ENCODE peak calls at places on chromosomes 5 and 9, in seven cellular contexts. One of them, this sample, is unnamed.

GRCh38 chr9:13053504-13053903 is 226.0 kb downstream of the MPDZ start:
- DNase-seq in epithelial cell of esophagus: peak
- DNase-seq in mucosa of descending colon: no peak
- DNase-seq in HEK293T: no peak
- DNase-seq in stomach: no peak
- DNase-seq in HCT116: no peak
- DNase-seq in SW 1271: no peak
- DNase-seq in this sample: no peak

GRCh38 chr9:92650839-92651621 is 18.9 kb downstream of the IPPK start:
- DNase-seq in mucosa of descending colon: no peak
- DNase-seq in SW 1271: no peak
- DNase-seq in epithelial cell of esophagus: no peak
- DNase-seq in HCT116: no peak
- DNase-seq in stomach: no peak
- DNase-seq in HEK293T: no peak
- DNase-seq in this sample: peak

GRCh38 chr5:116486588-116486987 is 88.0 kb downstream of the SEMA6A start:
- DNase-seq in SW 1271: no peak
- DNase-seq in HCT116: no peak
- DNase-seq in epithelial cell of esophagus: peak
- DNase-seq in stomach: no peak
- DNase-seq in mucosa of descending colon: no peak
- DNase-seq in HEK293T: no peak
- DNase-seq in this sample: no peak

GRCh38 chr5:138606378-138606777 is 31.2 kb upstream of the HSPA9 start:
- DNase-seq in HEK293T: no peak
- DNase-seq in SW 1271: no peak
- DNase-seq in epithelial cell of esophagus: no peak
- DNase-seq in HCT116: no peak
- DNase-seq in stomach: no peak
- DNase-seq in mucosa of descending colon: no peak
- DNase-seq in this sample: no peak

GRCh38 chr9:16687678-16688369 is 182.6 kb downstream of the BNC2 start:
- DNase-seq in HCT116: no peak
- DNase-seq in epithelial cell of esophagus: no peak
- DNase-seq in stomach: no peak
- DNase-seq in SW 1271: no peak
- DNase-seq in mucosa of descending colon: no peak
- DNase-seq in HEK293T: no peak
- DNase-seq in this sample: no peak

GRCh38 chr9:109769250-109769649 is 10.7 kb upstream of the PALM2AKAP2 start:
- DNase-seq in HCT116: no peak
- DNase-seq in HEK293T: no peak
- DNase-seq in epithelial cell of esophagus: no peak
- DNase-seq in stomach: no peak
- DNase-seq in SW 1271: no peak
- DNase-seq in mucosa of descending colon: no peak
- DNase-seq in this sample: no peak

GRCh38 chr5:66620711-66621110 is 24.5 kb downstream of the MAST4 start:
- DNase-seq in stomach: no peak
- DNase-seq in mucosa of descending colon: no peak
- DNase-seq in HEK293T: no peak
- DNase-seq in SW 1271: no peak
- DNase-seq in epithelial cell of esophagus: no peak
- DNase-seq in HCT116: no peak
- DNase-seq in this sample: no peak

GRCh38 chr5:33725846-33726245 is 165.9 kb downstream of the ADAMTS12 start:
- DNase-seq in stomach: no peak
- DNase-seq in epithelial cell of esophagus: no peak
- DNase-seq in SW 1271: no peak
- DNase-seq in HEK293T: no peak
- DNase-seq in mucosa of descending colon: no peak
- DNase-seq in HCT116: no peak
- DNase-seq in this sample: no peak

GRCh38 chr9:137276757-137277328 is 683 bp upstream of the TOR4A start:
- DNase-seq in stomach: peak
- DNase-seq in HCT116: no peak
- DNase-seq in SW 1271: no peak
- DNase-seq in epithelial cell of esophagus: no peak
- DNase-seq in mucosa of descending colon: peak
- DNase-seq in HEK293T: no peak
- DNase-seq in this sample: no peak

GRCh38 chr5:124395287-124395686 is 351.2 kb downstream of the ZNF608 start:
- DNase-seq in SW 1271: no peak
- DNase-seq in stomach: no peak
- DNase-seq in mucosa of descending colon: no peak
- DNase-seq in HEK293T: no peak
- DNase-seq in HCT116: no peak
- DNase-seq in epithelial cell of esophagus: no peak
- DNase-seq in this sample: peak

GRCh38 chr9:734831-735511 is 106.5 kb upstream of the DMRT1 start:
- DNase-seq in HEK293T: no peak
- DNase-seq in stomach: no peak
- DNase-seq in epithelial cell of esophagus: no peak
- DNase-seq in HCT116: no peak
- DNase-seq in mucosa of descending colon: no peak
- DNase-seq in SW 1271: no peak
- DNase-seq in this sample: no peak

GRCh38 chr9:107732781-107733529 is 243.4 kb upstream of the KLF4 start:
- DNase-seq in HCT116: no peak
- DNase-seq in HEK293T: no peak
- DNase-seq in stomach: peak
- DNase-seq in SW 1271: no peak
- DNase-seq in epithelial cell of esophagus: peak
- DNase-seq in mucosa of descending colon: no peak
- DNase-seq in this sample: no peak

GRCh38 chr5:178207183-178207916 is 3.0 kb downstream of the HNRNPAB start:
- DNase-seq in HEK293T: no peak
- DNase-seq in epithelial cell of esophagus: peak
- DNase-seq in mucosa of descending colon: peak
- DNase-seq in HCT116: no peak
- DNase-seq in stomach: peak
- DNase-seq in SW 1271: no peak
- DNase-seq in this sample: no peak

GRCh38 chr5:34609951-34610431 is 46.1 kb upstream of the RAI14 start:
- DNase-seq in SW 1271: no peak
- DNase-seq in epithelial cell of esophagus: peak
- DNase-seq in mucosa of descending colon: no peak
- DNase-seq in HCT116: no peak
- DNase-seq in HEK293T: no peak
- DNase-seq in stomach: no peak
- DNase-seq in this sample: no peak

GRCh38 chr5:118326496-118327045 is 661.8 kb downstream of the DTWD2 start:
- DNase-seq in epithelial cell of esophagus: peak
- DNase-seq in mucosa of descending colon: no peak
- DNase-seq in HCT116: no peak
- DNase-seq in SW 1271: no peak
- DNase-seq in HEK293T: no peak
- DNase-seq in stomach: no peak
- DNase-seq in this sample: no peak

GRCh38 chr5:167857321-167857720 is 434.1 kb upstream of the WWC1 start:
- DNase-seq in epithelial cell of esophagus: peak
- DNase-seq in HCT116: no peak
- DNase-seq in stomach: no peak
- DNase-seq in HEK293T: no peak
- DNase-seq in mucosa of descending colon: no peak
- DNase-seq in SW 1271: no peak
- DNase-seq in this sample: no peak

GRCh38 chr5:150595466-150596031 is 44.9 kb upstream of the SYNPO start:
- DNase-seq in mucosa of descending colon: peak
- DNase-seq in stomach: no peak
- DNase-seq in SW 1271: no peak
- DNase-seq in HEK293T: no peak
- DNase-seq in HCT116: no peak
- DNase-seq in epithelial cell of esophagus: no peak
- DNase-seq in this sample: no peak

GRCh38 chr5:150499437-150499956 is 8.4 kb upstream of the NDST1 start:
- DNase-seq in mucosa of descending colon: peak
- DNase-seq in epithelial cell of esophagus: no peak
- DNase-seq in SW 1271: no peak
- DNase-seq in stomach: no peak
- DNase-seq in HEK293T: no peak
- DNase-seq in HCT116: no peak
- DNase-seq in this sample: no peak